ENCODE peak calls at places on chromosomes 6 and 20, in ten cellular contexts. X is activated effector memory CD4-positive, alpha-beta T cell treated with anti-CD3 and anti-CD28 coated beads, Interleukin-2, amount 50 U/mL, for 16 hours; K is AG04450; U is NCI-H446; I is tibial nerve; Q is GM12892; N is NCI-H1417; W is NCI-H774; H is retina; E is fibroblast of lung. O is an unnamed sample.

GRCh38 chr6:133814797-133815196 is 74.1 kb upstream of the TCF21 start:
- DNase-seq in H (no peak), X (no peak), U (no peak), E (peak; percentile 66), W (no peak), I (no peak), N (no peak), K (no peak), Q (no peak), O (no peak)

GRCh38 chr6:147390909-147391536 is 117.5 kb upstream of the SAMD5 start:
- DNase-seq in I (no peak), H (no peak), X (no peak), Q (no peak), K (no peak), N (no peak), W (no peak), E (peak; percentile 15), U (peak; percentile 12), O (peak; percentile 1)

GRCh38 chr6:141735126-141735525 is 397.6 kb upstream of the GJE1 start:
- DNase-seq in E (no peak), Q (no peak), X (no peak), W (no peak), N (no peak), H (no peak), K (no peak), I (no peak), U (no peak), O (no peak)

GRCh38 chr6:43943781-43944250 is 173.8 kb downstream of the VEGFA start:
- DNase-seq in E (peak; percentile 72), Q (no peak), U (no peak), N (no peak), I (no peak), X (no peak), H (no peak), K (no peak), W (no peak), O (no peak)

GRCh38 chr6:99114769-99115406 is 167.1 kb upstream of the FBXL4 start:
- DNase-seq in W (no peak), Q (no peak), U (no peak), I (no peak), X (no peak), H (no peak), K (no peak), N (no peak), E (no peak), O (no peak)

GRCh38 chr6:44662461-44663121 is 275.1 kb downstream of the CDC5L start:
- DNase-seq in W (no peak), X (no peak), Q (no peak), K (no peak), H (peak; percentile 33), N (peak; percentile 29), E (peak; percentile 98), I (no peak), U (no peak), O (peak; percentile 35)

GRCh38 chr6:158769228-158769627 is 49.9 kb downstream of the EZR start:
- DNase-seq in Q (no peak), K (no peak), W (no peak), N (no peak), H (no peak), I (no peak), E (no peak), U (peak; percentile 42), X (no peak), O (no peak)

GRCh38 chr20:46512943-46513844 is at the start of gene ZNF334:
- DNase-seq in I (peak; percentile 33), H (peak; percentile 94), Q (peak; percentile 29), U (peak; percentile 61), K (no peak), X (peak; percentile 64), N (peak; percentile 60), W (peak; percentile 68), E (peak; percentile 44), O (peak; percentile 89)

GRCh38 chr20:49759266-49759950 is 45.7 kb upstream of the B4GALT5 start:
- DNase-seq in K (no peak), N (no peak), U (no peak), W (no peak), Q (no peak), H (no peak), I (no peak), X (no peak), E (no peak), O (no peak)

GRCh38 chr6:145863988-145864616 is 49.5 kb upstream of the FBXO30 start:
- DNase-seq in E (no peak), H (no peak), N (no peak), X (no peak), K (no peak), Q (no peak), I (no peak), U (no peak), W (no peak), O (no peak)

GRCh38 chr20:62795023-62795761 is 1.1 kb upstream of the MRGBP start:
- DNase-seq in H (peak; percentile 88), I (no peak), Q (no peak), X (peak; percentile 89), N (peak; percentile 48), E (peak; percentile 44), K (no peak), W (no peak), U (peak; percentile 89), O (peak; percentile 26)

GRCh38 chr6:8017276-8017701 is 46.9 kb downstream of the BLOC1S5 start:
- DNase-seq in H (no peak), U (no peak), W (no peak), K (no peak), E (no peak), X (no peak), Q (no peak), I (no peak), N (no peak), O (no peak)

GRCh38 chr20:53559816-53560215 is 33.8 kb downstream of the ZNF217 start:
- DNase-seq in H (no peak), I (no peak), X (no peak), N (no peak), E (peak; percentile 67), W (no peak), K (no peak), Q (no peak), U (no peak), O (no peak)